ENCODE peak calls at places on chromosomes 3 and 15, in ten cellular contexts. L is GM23338, Z is heart right ventricle, Y is psoas muscle, E is stomach, H is endodermal cell, G is MM.1S, V is breast epithelium, X is HCT116, N is tibial nerve. J is an unnamed sample.

GRCh38 chr3:194061421-194062029 is 74.4 kb upstream of the HES1 start:
- DNase-seq in Y (no peak), V (no peak), Z (no peak), G (no peak), E (no peak), N (no peak), L (no peak), X (no peak), H (no peak), J (no peak)

GRCh38 chr3:7332696-7333095 is 471.8 kb downstream of the GRM7 start:
- DNase-seq in X (no peak), V (no peak), H (peak; percentile 64), Z (no peak), G (no peak), N (no peak), L (peak; percentile 38), E (no peak), Y (no peak), J (no peak)

GRCh38 chr3:128775241-128775640 is 49.3 kb downstream of the RAB7A start:
- DNase-seq in N (no peak), H (no peak), Z (no peak), L (no peak), V (no peak), Y (no peak), X (no peak), G (no peak), E (no peak), J (no peak)

GRCh38 chr15:86834115-86834863 is 754.6 kb downstream of the AGBL1 start:
- DNase-seq in H (no peak), Y (peak; percentile 49), Z (peak; percentile 19), G (no peak), X (no peak), V (no peak), L (no peak), E (no peak), N (no peak), J (no peak)

GRCh38 chr3:138686771-138687221 is 78.2 kb downstream of the FAIM start:
- DNase-seq in G (peak; percentile 91), V (no peak), N (no peak), X (no peak), L (no peak), H (no peak), Y (no peak), Z (no peak), E (no peak), J (no peak)

GRCh38 chr3:150775001-150775599 is 12.1 kb upstream of the SIAH2 start:
- DNase-seq in V (no peak), H (no peak), X (no peak), G (no peak), Y (no peak), Z (no peak), N (no peak), E (no peak), L (no peak), J (no peak)

GRCh38 chr3:142447308-142447851 is 457 bp downstream of the XRN1 start:
- DNase-seq in G (peak; percentile 37), N (no peak), Z (peak; percentile 19), E (peak; percentile 34), L (peak; percentile 49), Y (peak; percentile 68), V (peak; percentile 30), X (peak; percentile 15), H (peak; percentile 73), J (peak; percentile 47)

GRCh38 chr15:90161946-90162345 is 39.2 kb upstream of the SEMA4B start:
- DNase-seq in E (no peak), Z (no peak), N (no peak), X (no peak), L (no peak), G (peak; percentile 51), H (no peak), V (no peak), Y (no peak), J (no peak)

GRCh38 chr15:64877435-64877834 is 34.3 kb upstream of the ANKDD1A start:
- DNase-seq in E (peak; percentile 53), Z (peak; percentile 76), V (no peak), H (no peak), L (no peak), N (peak; percentile 55), X (no peak), Y (peak; percentile 80), G (peak; percentile 35), J (peak; percentile 48)

GRCh38 chr3:172546628-172547214 is 23.5 kb upstream of the TNFSF10 start:
- DNase-seq in H (no peak), G (peak; percentile 30), N (no peak), L (no peak), Y (no peak), Z (no peak), X (no peak), V (no peak), E (no peak), J (no peak)

GRCh38 chr15:68303560-68304436 is 26.3 kb downstream of the FEM1B start:
- DNase-seq in X (no peak), G (no peak), V (peak; percentile 15), E (no peak), Y (no peak), H (peak; percentile 47), N (no peak), Z (no peak), L (no peak), J (no peak)

GRCh38 chr3:18649666-18650363 is 224.7 kb upstream of the SATB1 start:
- DNase-seq in Z (no peak), Y (no peak), X (no peak), E (no peak), H (no peak), N (no peak), G (no peak), L (no peak), V (no peak), J (no peak)

GRCh38 chr3:71890356-71890931 is 105.5 kb upstream of the PROK2 start:
- DNase-seq in G (no peak), H (no peak), Y (no peak), E (no peak), X (no peak), N (no peak), Z (no peak), L (no peak), V (no peak), J (no peak)

GRCh38 chr15:91954211-91954804 is 100.8 kb downstream of the SLCO3A1 start:
- DNase-seq in N (no peak), H (no peak), Z (no peak), V (no peak), Y (no peak), E (no peak), L (no peak), X (no peak), G (no peak), J (no peak)

DNA sequence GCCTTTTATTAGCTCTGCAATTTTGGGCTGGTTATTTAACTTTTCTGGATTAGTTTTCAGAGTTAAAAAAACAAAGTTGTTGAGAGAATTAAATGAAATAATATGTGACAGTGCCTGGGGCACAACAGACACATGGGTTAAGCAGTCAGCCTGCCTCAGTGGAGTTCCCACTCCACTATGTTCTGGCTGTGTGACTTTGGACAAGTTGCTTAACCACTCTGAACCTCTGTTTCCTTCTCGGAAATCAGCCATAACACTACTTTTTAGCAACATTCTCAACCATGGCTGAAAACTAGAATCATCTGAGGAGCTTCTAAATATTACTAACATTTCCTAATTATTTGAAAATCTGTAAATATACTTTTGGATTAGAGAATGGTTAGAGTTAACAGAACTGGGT is 56.5 kb upstream of the SLC6A11 start:
- DNase-seq in X (no peak), Y (no peak), L (no peak), E (no peak), H (no peak), V (no peak), G (no peak), N (no peak), Z (no peak), J (no peak)
- H3K27me3 ChIP-seq in X (peaks cover 37% of the 10 kb centered on the region), Y (peaks cover 7% of the 10 kb centered on the region), L (no peaks in the 10 kb centered on the region), E (no peaks in the 10 kb centered on the region), H (peaks cover 20% of the 10 kb centered on the region), V (peaks cover 33% of the 10 kb centered on the region), G (peaks cover 27% of the 10 kb centered on the region), N (no peaks in the 10 kb centered on the region), Z (peaks cover 63% of the 10 kb centered on the region), J (no peaks in the 10 kb centered on the region)

GRCh38 chr15:70670680-70671079 is 92.7 kb downstream of the UACA start:
- DNase-seq in Z (no peak), L (no peak), H (no peak), G (no peak), E (no peak), V (no peak), Y (no peak), N (no peak), X (no peak), J (no peak)
- TF ChIP-seq CTCF in Z (peak; percentile 22), L (peak; percentile 40), H (peak; percentile 51), G (peak; percentile 29), E (no peak), V (no peak), Y (no peak), N (no peak), X (no peak), J (no peak)

GRCh38 chr15:28098360-28098765 is 752 bp downstream of the OCA2 start:
- DNase-seq in X (no peak), Y (no peak), Z (no peak), H (no peak), N (no peak), L (no peak), V (no peak), G (no peak), E (no peak), J (no peak)
- H3K27me3 ChIP-seq in X (no peaks in the 10 kb centered on the region), Y (peaks cover 13% of the 10 kb centered on the region), Z (peaks cover 67% of the 10 kb centered on the region), H (peaks cover 94% of the 10 kb centered on the region), N (no peaks in the 10 kb centered on the region), L (peaks cover 86% of the 10 kb centered on the region), V (peaks cover 77% of the 10 kb centered on the region), G (peaks cover 9% of the 10 kb centered on the region), E (peaks cover 5% of the 10 kb centered on the region), J (peaks cover 18% of the 10 kb centered on the region)

GRCh38 chr3:30720586-30721313 is 114.3 kb downstream of the TGFBR2 start:
- DNase-seq in V (no peak), Z (no peak), H (no peak), N (no peak), L (no peak), E (no peak), X (peak; percentile 60), Y (no peak), G (no peak), J (no peak)

GRCh38 chr3:30719536-30719935 is 113.1 kb downstream of the TGFBR2 start:
- DNase-seq in H (no peak), Z (no peak), G (no peak), N (no peak), E (no peak), Y (no peak), L (no peak), X (no peak), V (no peak), J (no peak)

GRCh38 chr3:30724863-30725262 is 118.5 kb downstream of the TGFBR2 start:
- DNase-seq in Y (no peak), N (no peak), E (no peak), G (no peak), V (no peak), X (no peak), Z (no peak), H (no peak), L (no peak), J (no peak)

GRCh38 chr3:30721314-30721634 is 114.9 kb downstream of the TGFBR2 start:
- DNase-seq in V (no peak), L (no peak), G (no peak), H (no peak), Y (no peak), Z (no peak), N (no peak), E (no peak), X (no peak), J (no peak)

DNA sequence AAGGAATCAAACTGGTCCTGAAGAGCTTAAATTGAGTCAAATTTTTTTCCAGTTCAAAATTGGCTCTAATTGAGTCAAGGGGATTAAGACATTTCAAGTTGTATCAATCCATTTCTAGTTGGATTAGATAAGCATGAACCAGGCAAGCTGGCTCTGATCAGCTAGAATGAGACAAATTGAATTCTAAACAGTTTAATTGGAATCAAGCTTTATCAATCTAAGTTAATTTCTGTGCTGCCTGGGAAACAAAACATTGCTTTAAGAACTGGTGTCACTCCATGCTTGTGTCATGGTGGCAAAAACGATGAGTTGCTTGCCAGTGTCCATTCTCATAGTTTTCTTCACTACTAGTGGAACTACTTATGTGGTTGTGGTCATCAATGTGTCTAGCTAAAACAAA is 116.8 kb downstream of the TGFBR2 start:
- DNase-seq in E (no peak), L (no peak), Y (no peak), G (no peak), V (no peak), H (no peak), Z (no peak), N (no peak), X (no peak), J (no peak)
- TF ChIP-seq CTCF in E (no peak), L (no peak), Y (no peak), G (no peak), V (no peak), H (no peak), Z (no peak), N (no peak), X (no peak), J (no peak)